ENCODE peak calls at places on chromosomes 12 and 14, in five cellular contexts. One of them, this sample, is unnamed.

GRCh38 chr12:67067453-67068203 is 201.5 kb upstream of the CAND1 start:
- DNase-seq in MM.1S: no peak
- DNase-seq in DND-41: no peak
- DNase-seq in A549: no peak
- DNase-seq in coronary artery: no peak
- DNase-seq in this sample: no peak

GRCh38 chr12:111174283-111175108 is 194.4 kb downstream of the PHETA1 start:
- DNase-seq in MM.1S: peak; percentile 17
- DNase-seq in DND-41: no peak
- DNase-seq in A549: peak; percentile 27
- DNase-seq in coronary artery: no peak
- DNase-seq in this sample: no peak

GRCh38 chr12:111298583-111299436 is 70.1 kb downstream of the PHETA1 start:
- DNase-seq in MM.1S: peak; percentile 15
- DNase-seq in DND-41: peak; percentile 64
- DNase-seq in A549: peak; percentile 74
- DNase-seq in coronary artery: no peak
- DNase-seq in this sample: peak; percentile 59

GRCh38 chr14:44528180-44528579 is 21.1 kb upstream of the FSCB start:
- DNase-seq in MM.1S: no peak
- DNase-seq in DND-41: no peak
- DNase-seq in A549: no peak
- DNase-seq in coronary artery: no peak
- DNase-seq in this sample: no peak

GRCh38 chr14:61218765-61219164 is 62.4 kb downstream of the TMEM30B start:
- DNase-seq in MM.1S: no peak
- DNase-seq in DND-41: no peak
- DNase-seq in A549: no peak
- DNase-seq in coronary artery: no peak
- DNase-seq in this sample: no peak

GRCh38 chr14:61103541-61104339 is 122.7 kb downstream of the SLC38A6 start:
- DNase-seq in MM.1S: no peak
- DNase-seq in DND-41: no peak
- DNase-seq in A549: peak; percentile 96
- DNase-seq in coronary artery: no peak
- DNase-seq in this sample: peak; percentile 81

GRCh38 chr14:105163040-105163742 is 5.4 kb downstream of the JAG2 start:
- DNase-seq in MM.1S: no peak
- DNase-seq in DND-41: no peak
- DNase-seq in A549: no peak
- DNase-seq in coronary artery: no peak
- DNase-seq in this sample: no peak

GRCh38 chr14:52553002-52553670 is 500 bp downstream of the GPR137C start:
- DNase-seq in MM.1S: peak; percentile 24
- DNase-seq in DND-41: peak; percentile 51
- DNase-seq in A549: no peak
- DNase-seq in coronary artery: peak; percentile 73
- DNase-seq in this sample: peak; percentile 54

GRCh38 chr12:23084236-23084995 is 459.4 kb downstream of the ETNK1 start:
- DNase-seq in MM.1S: no peak
- DNase-seq in DND-41: no peak
- DNase-seq in A549: no peak
- DNase-seq in coronary artery: no peak
- DNase-seq in this sample: no peak

GRCh38 chr14:77186911-77187648 is 5.5 kb downstream of the TMEM63C start:
- DNase-seq in MM.1S: no peak
- DNase-seq in DND-41: no peak
- DNase-seq in A549: no peak
- DNase-seq in coronary artery: no peak
- DNase-seq in this sample: no peak

GRCh38 chr12:54146506-54147145 is 42.2 kb downstream of the SMUG1 start:
- DNase-seq in MM.1S: no peak
- DNase-seq in DND-41: no peak
- DNase-seq in A549: no peak
- DNase-seq in coronary artery: no peak
- DNase-seq in this sample: no peak

GRCh38 chr14:89110110-89110509 is 285.7 kb downstream of the TTC8 start:
- DNase-seq in MM.1S: peak; percentile 36
- DNase-seq in DND-41: no peak
- DNase-seq in A549: no peak
- DNase-seq in coronary artery: no peak
- DNase-seq in this sample: no peak

GRCh38 chr14:70192915-70193314 is 4.2 kb upstream of the SLC8A3 start:
- DNase-seq in MM.1S: no peak
- DNase-seq in DND-41: peak; percentile 5
- DNase-seq in A549: no peak
- DNase-seq in coronary artery: no peak
- DNase-seq in this sample: no peak
- TF ChIP-seq CTCF in MM.1S: no peak
- TF ChIP-seq CTCF in DND-41: peak; percentile 33
- TF ChIP-seq CTCF in A549: no peak
- TF ChIP-seq CTCF in coronary artery: no peak
- TF ChIP-seq CTCF in this sample: no peak

GRCh38 chr12:21776242-21776641 is 1.7 kb upstream of the KCNJ8 start:
- DNase-seq in MM.1S: no peak
- DNase-seq in DND-41: no peak
- DNase-seq in A549: no peak
- DNase-seq in coronary artery: no peak
- DNase-seq in this sample: no peak

GRCh38 chr12:21774358-21775129 is at the start of gene KCNJ8:
- DNase-seq in MM.1S: peak; percentile 16
- DNase-seq in DND-41: no peak
- DNase-seq in A549: peak; percentile 12
- DNase-seq in coronary artery: peak; percentile 89
- DNase-seq in this sample: no peak

GRCh38 chr12:21775130-21775920 is 819 bp upstream of the KCNJ8 start:
- DNase-seq in MM.1S: no peak
- DNase-seq in DND-41: no peak
- DNase-seq in A549: no peak
- DNase-seq in coronary artery: no peak
- DNase-seq in this sample: no peak

GRCh38 chr12:21773263-21773741 is 1.2 kb downstream of the KCNJ8 start:
- DNase-seq in MM.1S: no peak
- DNase-seq in DND-41: no peak
- DNase-seq in A549: no peak
- DNase-seq in coronary artery: peak; percentile 78
- DNase-seq in this sample: no peak

DNA sequence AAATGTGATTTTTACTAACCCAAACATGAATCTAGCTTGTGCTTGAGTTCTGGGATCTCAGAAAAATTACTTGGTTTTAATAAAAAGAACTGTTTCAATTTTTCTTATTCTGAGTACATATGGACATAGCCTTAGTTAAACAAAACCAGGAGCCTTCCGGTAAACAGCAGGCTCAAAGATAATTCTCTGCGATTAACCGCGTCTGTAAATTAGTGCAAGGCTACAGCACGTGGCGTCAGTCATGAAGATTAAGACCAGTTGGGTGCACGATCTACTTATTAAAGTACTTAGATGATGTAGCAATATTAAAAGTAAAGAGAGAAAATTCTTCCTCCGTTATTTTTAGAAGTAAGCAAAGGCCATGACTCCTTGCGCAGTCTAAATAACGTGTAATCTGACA is 707 bp downstream of the KCNJ8 start:
- DNase-seq in MM.1S: no peak
- DNase-seq in DND-41: no peak
- DNase-seq in A549: no peak
- DNase-seq in coronary artery: no peak
- DNase-seq in this sample: no peak
- H3K4me3 ChIP-seq in MM.1S: no peak overlapping the region
- H3K4me3 ChIP-seq in DND-41: no peak overlapping the region
- H3K4me3 ChIP-seq in A549: peak overlapping the region; percentile 62
- H3K4me3 ChIP-seq in coronary artery: peak overlapping the region; percentile 83
- H3K4me3 ChIP-seq in this sample: no peak overlapping the region

GRCh38 chr14:24881496-24881895 is 168.5 kb downstream of the STXBP6 start:
- DNase-seq in MM.1S: no peak
- DNase-seq in DND-41: no peak
- DNase-seq in A549: no peak
- DNase-seq in coronary artery: no peak
- DNase-seq in this sample: no peak

GRCh38 chr14:24880689-24881088 is 169.3 kb downstream of the STXBP6 start:
- DNase-seq in MM.1S: no peak
- DNase-seq in DND-41: no peak
- DNase-seq in A549: no peak
- DNase-seq in coronary artery: no peak
- DNase-seq in this sample: no peak

GRCh38 chr14:24876009-24876690 is 173.8 kb downstream of the STXBP6 start:
- DNase-seq in MM.1S: no peak
- DNase-seq in DND-41: no peak
- DNase-seq in A549: no peak
- DNase-seq in coronary artery: no peak
- DNase-seq in this sample: no peak

GRCh38 chr14:24876996-24877395 is 173.0 kb downstream of the STXBP6 start:
- DNase-seq in MM.1S: no peak
- DNase-seq in DND-41: no peak
- DNase-seq in A549: no peak
- DNase-seq in coronary artery: no peak
- DNase-seq in this sample: no peak

DNA sequence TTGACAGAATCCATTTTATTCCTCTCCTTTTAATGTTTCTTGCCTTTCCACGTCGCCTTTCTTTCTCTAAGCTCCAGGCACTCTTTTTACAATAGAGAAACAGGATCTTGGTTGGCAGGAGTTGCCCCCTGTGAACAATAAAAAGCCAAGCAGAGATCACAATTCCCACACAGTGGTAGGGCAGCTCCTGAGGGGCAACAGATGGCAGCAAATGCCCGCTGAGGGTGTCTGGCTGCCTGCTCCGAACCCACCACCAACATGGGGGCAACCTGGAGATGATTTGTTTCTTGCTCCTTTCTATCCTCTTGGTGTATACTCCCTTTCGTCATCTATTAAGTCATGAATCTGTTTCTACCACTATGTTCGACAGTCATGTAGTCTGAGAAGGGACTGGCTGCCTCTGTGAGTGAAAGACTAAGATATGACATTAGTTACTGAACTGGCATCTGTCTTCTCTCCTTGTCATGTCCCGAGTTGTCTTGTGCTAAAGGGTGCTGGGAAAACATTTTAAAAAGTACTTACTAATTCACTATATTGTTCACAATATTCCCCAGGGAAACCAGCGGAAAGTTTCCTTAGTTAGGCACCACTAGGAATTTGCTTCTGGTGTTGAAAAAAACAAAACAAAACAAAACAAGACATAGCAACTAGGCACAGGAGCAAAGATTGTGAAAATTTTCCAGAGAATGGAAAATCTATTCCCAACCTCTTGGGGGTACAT is 170.1 kb downstream of the STXBP6 start:
- DNase-seq in MM.1S: no peak
- DNase-seq in DND-41: no peak
- DNase-seq in A549: no peak
- DNase-seq in coronary artery: no peak
- DNase-seq in this sample: no peak
- TF ChIP-seq CTCF in MM.1S: no peak
- TF ChIP-seq CTCF in DND-41: no peak
- TF ChIP-seq CTCF in A549: no peak
- TF ChIP-seq CTCF in coronary artery: no peak
- TF ChIP-seq CTCF in this sample: no peak

GRCh38 chr14:58238252-58239247 is 6.1 kb upstream of the PSMA3 start:
- DNase-seq in MM.1S: no peak
- DNase-seq in DND-41: no peak
- DNase-seq in A549: no peak
- DNase-seq in coronary artery: no peak
- DNase-seq in this sample: no peak
- H3K4me3 ChIP-seq in MM.1S: peak overlapping the region; percentile 71
- H3K4me3 ChIP-seq in DND-41: peak overlapping the region; percentile 83
- H3K4me3 ChIP-seq in A549: no peak overlapping the region
- H3K4me3 ChIP-seq in coronary artery: peak overlapping the region; percentile 75
- H3K4me3 ChIP-seq in this sample: no peak overlapping the region

DNA sequence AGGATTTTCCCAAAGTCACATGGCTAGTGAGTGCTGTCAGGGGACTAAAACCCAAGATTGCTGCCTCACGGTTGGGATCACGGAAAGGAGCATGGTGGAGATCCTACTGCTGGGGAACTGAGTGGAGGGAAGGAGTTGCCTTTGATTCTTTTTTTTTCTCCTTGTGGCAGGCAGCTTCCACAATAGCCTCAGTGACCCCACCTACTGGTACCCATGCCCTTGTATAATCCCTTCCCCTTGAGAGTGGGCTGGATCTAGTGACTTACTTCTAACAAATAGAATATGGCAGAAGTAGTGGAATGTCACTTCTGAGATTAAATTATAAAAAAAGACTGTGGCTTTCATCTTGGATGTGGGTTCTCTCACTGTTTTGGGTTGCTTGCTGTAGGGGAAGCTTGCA is 135.7 kb downstream of the DICER1 start:
- DNase-seq in MM.1S: no peak
- DNase-seq in DND-41: no peak
- DNase-seq in A549: no peak
- DNase-seq in coronary artery: no peak
- DNase-seq in this sample: no peak
- TF ChIP-seq CTCF in MM.1S: no peak
- TF ChIP-seq CTCF in DND-41: no peak
- TF ChIP-seq CTCF in A549: no peak
- TF ChIP-seq CTCF in coronary artery: no peak
- TF ChIP-seq CTCF in this sample: no peak

GRCh38 chr12:119181202-119181601 is 2.5 kb downstream of the HSPB8 start:
- DNase-seq in MM.1S: no peak
- DNase-seq in DND-41: no peak
- DNase-seq in A549: no peak
- DNase-seq in coronary artery: no peak
- DNase-seq in this sample: no peak

GRCh38 chr12:119181944-119182343 is 3.2 kb downstream of the HSPB8 start:
- DNase-seq in MM.1S: no peak
- DNase-seq in DND-41: no peak
- DNase-seq in A549: no peak
- DNase-seq in coronary artery: no peak
- DNase-seq in this sample: no peak

GRCh38 chr12:119178544-119179334 is at the start of gene HSPB8:
- DNase-seq in MM.1S: no peak
- DNase-seq in DND-41: no peak
- DNase-seq in A549: peak; percentile 74
- DNase-seq in coronary artery: peak; percentile 99
- DNase-seq in this sample: no peak

GRCh38 chr12:119179335-119180021 is 747 bp downstream of the HSPB8 start:
- DNase-seq in MM.1S: no peak
- DNase-seq in DND-41: no peak
- DNase-seq in A549: peak; percentile 64
- DNase-seq in coronary artery: no peak
- DNase-seq in this sample: no peak

DNA sequence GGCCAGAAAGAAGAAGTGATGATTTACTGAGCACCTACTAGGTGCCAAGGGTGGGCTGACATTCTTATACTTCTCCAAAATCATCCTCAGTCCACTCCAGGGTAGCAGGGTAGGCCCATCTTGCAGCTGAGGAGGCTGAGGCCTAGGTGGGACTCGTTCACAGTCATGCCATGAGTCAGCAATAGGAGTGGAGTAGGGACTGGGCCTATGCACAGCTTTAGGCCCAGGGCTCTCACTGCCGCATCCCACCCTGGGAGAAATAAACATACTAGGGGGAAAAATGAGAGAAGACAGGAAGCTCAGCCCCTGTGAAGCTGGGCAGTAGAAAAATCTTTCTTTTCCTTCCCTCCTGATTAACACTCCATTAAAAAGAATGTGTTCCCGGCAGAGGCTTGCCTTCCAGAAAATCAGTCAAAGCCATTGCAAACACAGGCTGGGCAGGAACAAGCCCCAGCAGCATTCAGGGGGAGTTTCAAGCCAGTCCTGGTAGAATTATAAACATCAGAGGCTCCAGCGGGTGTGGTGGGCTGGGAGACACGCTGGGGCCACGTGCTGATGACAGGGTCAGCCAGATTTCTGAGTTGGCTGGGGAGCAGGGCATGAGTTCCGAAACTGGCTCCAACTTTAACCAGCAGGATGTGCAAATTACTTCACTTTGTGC is 1.8 kb downstream of the HSPB8 start:
- DNase-seq in MM.1S: no peak
- DNase-seq in DND-41: no peak
- DNase-seq in A549: no peak
- DNase-seq in coronary artery: no peak
- DNase-seq in this sample: no peak
- H3K4me3 ChIP-seq in MM.1S: no peak overlapping the region
- H3K4me3 ChIP-seq in DND-41: no peak overlapping the region
- H3K4me3 ChIP-seq in A549: peak overlapping the region; percentile 42
- H3K4me3 ChIP-seq in coronary artery: peak overlapping the region; percentile 80
- H3K4me3 ChIP-seq in this sample: no peak overlapping the region

This sample was measured in GM12865.